ENCODE peak calls at places on chromosome 15, in eight cellular contexts. Q is heart left ventricle; H is natural killer cell; F is CD8-positive, alpha-beta T cell; X is foreskin keratinocyte; Y is right lobe of liver; O is upper lobe of right lung; M is A549. B is an unnamed sample.

GRCh38 chr15:84785053-84785452 is 32.1 kb upstream of the ALPK3 start:
- ATAC-seq in M (no peak), X (no peak), F (no peak), Q (no peak), O (no peak), H (peak; percentile 18), Y (no peak), B (no peak)

GRCh38 chr15:88428805-88429605 is 38.2 kb downstream of the MRPL46 start:
- ATAC-seq in F (no peak), M (no peak), H (no peak), Q (no peak), Y (no peak), O (peak; percentile 12), X (no peak), B (no peak)

GRCh38 chr15:76668900-76669299 is 236.2 kb downstream of the SCAPER start:
- ATAC-seq in F (no peak), Q (no peak), H (no peak), Y (no peak), M (no peak), O (no peak), X (no peak), B (no peak)

GRCh38 chr15:88954431-88955277 is 41.5 kb upstream of the MFGE8 start:
- ATAC-seq in O (peak; percentile 14), X (no peak), H (no peak), F (no peak), Y (no peak), M (peak; percentile 27), Q (peak; percentile 78), B (no peak)

GRCh38 chr15:85837881-85838280 is 43.2 kb upstream of the KLHL25 start:
- ATAC-seq in Y (no peak), F (no peak), X (no peak), H (no peak), M (no peak), O (no peak), Q (no peak), B (no peak)

GRCh38 chr15:101176625-101177024 is 75.2 kb downstream of the CHSY1 start:
- ATAC-seq in Y (peak; percentile 56), Q (peak; percentile 60), X (no peak), M (peak; percentile 37), O (no peak), F (no peak), H (no peak), B (no peak)

GRCh38 chr15:34239151-34239761 is 14.4 kb downstream of the EMC4 start:
- ATAC-seq in M (peak; percentile 89), Q (no peak), Y (no peak), O (no peak), H (no peak), F (no peak), X (peak; percentile 97), B (no peak)

GRCh38 chr15:85455851-85456250 is 75.4 kb downstream of the AKAP13 start:
- ATAC-seq in F (no peak), M (no peak), H (no peak), O (no peak), Y (no peak), Q (no peak), X (no peak), B (no peak)

GRCh38 chr15:67050062-67050461 is 15.3 kb upstream of the SMAD3 start:
- ATAC-seq in M (peak; percentile 0), Q (peak; percentile 15), Y (no peak), H (no peak), O (peak; percentile 40), F (no peak), X (no peak), B (peak; percentile 64)

GRCh38 chr15:95761742-95762141 is 568.8 kb upstream of the NR2F2 start:
- ATAC-seq in Q (no peak), O (no peak), M (no peak), X (no peak), F (no peak), H (no peak), Y (no peak), B (no peak)

GRCh38 chr15:66721501-66721937 is 19.5 kb downstream of the SMAD6 start:
- ATAC-seq in Q (no peak), Y (no peak), O (no peak), M (peak; percentile 30), F (no peak), H (no peak), X (peak; percentile 56), B (no peak)

GRCh38 chr15:77475898-77476297 is 55.2 kb downstream of the HMG20A start:
- ATAC-seq in F (no peak), X (no peak), H (no peak), Q (no peak), Y (no peak), O (no peak), M (no peak), B (no peak)

GRCh38 chr15:94306700-94307650 is 75.6 kb downstream of the MCTP2 start:
- ATAC-seq in H (peak; percentile 53), F (peak; percentile 74), X (no peak), Y (no peak), Q (no peak), O (peak; percentile 48), M (no peak), B (no peak)

DNA sequence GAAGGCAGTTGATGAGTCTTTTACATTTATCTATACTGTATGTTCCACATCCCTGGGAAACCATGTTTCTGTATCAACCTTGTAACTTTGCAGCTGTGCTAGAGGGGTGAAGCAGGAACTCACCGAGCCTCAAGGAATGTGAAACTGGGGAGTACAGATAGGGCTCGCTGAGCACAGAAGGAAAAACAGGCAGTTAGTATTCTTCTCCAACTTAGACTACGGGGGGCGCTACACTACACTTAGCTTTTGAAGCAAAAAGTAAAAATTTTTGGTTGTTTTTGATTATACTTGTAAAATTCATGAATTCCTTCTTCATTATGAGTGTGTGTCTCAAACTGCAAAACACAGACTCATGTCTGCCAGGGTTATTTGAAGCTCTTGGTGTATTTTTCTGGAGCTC is 132.7 kb upstream of the RGMA start:
- ATAC-seq in M (no peak), H (no peak), Q (no peak), F (no peak), Y (no peak), O (no peak), X (no peak), B (no peak)
- TF ChIP-seq CTCF in M (no peak), H (no peak), Q (no peak), F (no peak), Y (no peak), O (no peak), X (no peak), B (no peak)

GRCh38 chr15:90895571-90896117 is 7.5 kb upstream of the MAN2A2 start:
- ATAC-seq in Q (peak; percentile 10), H (no peak), X (peak; percentile 37), Y (peak; percentile 50), M (peak; percentile 76), F (no peak), O (peak; percentile 35), B (no peak)
- TF ChIP-seq CTCF in Q (no peak), H (no peak), X (peak; percentile 22), Y (no peak), M (no peak), F (no peak), O (no peak), B (no peak)

DNA sequence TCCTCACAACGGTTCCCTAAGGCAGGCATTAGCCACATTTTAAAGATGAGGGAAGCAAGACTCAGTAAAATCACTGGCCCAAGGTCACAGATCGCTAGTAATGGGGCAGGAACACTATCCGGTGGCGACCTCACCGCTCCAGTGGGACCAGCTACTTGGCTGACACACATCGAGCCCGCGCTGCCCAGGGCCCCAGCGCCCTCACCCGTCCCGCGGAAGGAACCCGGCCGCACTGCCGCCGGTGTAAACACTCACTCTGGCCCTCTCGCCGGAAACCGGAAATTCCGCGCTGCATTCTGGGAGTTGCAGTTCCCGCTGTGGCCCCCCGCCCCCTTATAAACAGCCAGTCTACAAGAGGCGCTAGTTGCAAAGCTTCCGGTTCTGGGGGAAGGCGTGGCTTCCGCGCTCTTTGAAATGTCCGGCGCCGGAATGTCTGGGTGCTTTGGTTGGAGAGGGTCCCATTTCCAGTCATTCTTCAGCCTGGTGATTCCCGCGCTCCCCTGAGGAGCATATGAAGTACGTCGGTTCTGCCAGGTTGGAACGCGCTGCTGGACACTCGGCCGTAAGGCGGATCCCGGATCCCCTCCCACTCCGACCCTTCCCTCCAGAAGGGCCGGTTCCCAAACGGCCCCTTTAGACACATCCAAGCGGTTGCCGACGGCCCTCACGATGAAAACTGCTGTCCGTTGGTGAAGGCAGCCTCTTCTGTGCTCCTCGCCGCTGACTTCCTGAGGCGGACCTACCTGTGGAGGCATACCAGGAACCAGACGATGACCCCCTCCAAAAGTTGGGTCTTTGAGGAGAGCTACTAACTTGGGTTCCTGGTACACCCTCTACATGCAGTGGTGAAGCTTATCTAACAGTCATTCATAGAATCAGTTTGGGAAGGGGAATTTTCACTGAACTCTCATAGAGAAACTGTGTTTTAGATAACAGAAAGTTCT is at the start of gene UBL7:
- ATAC-seq in Y (peak; percentile 99), F (peak; percentile 98), Q (peak; percentile 100), H (peak; percentile 98), M (peak; percentile 99), O (peak; percentile 99), X (peak; percentile 93), B (peak; percentile 97)
- TF ChIP-seq CTCF in Y (peak; percentile 53), F (no peak), Q (peak; percentile 19), H (no peak), M (no peak), O (peak; percentile 24), X (peak; percentile 60), B (peak; percentile 3)

DNA sequence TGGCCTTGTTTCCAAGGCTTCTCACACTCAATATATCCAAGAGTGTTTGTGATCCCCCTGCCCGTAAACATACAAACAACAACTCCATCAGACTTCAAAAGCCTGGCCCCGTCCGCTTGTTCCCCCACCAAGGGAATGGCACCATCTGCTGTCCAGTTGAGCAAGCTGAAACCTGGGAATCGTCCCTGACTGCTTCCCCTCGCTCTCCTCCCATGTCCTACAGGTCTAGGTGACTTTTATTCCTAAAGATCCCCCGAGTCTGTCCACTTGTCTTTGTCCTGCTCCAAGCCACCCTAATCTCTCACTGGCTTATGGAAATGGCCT is 27.9 kb upstream of the FAM174B start:
- ATAC-seq in M (peak; percentile 90), Q (peak; percentile 57), X (no peak), F (no peak), H (no peak), Y (peak; percentile 92), O (peak; percentile 70), B (peak; percentile 4)
- TF ChIP-seq CTCF in M (peak; percentile 56), Q (peak; percentile 22), X (no peak), F (no peak), H (no peak), Y (peak; percentile 83), O (peak; percentile 42), B (peak; percentile 61)

DNA sequence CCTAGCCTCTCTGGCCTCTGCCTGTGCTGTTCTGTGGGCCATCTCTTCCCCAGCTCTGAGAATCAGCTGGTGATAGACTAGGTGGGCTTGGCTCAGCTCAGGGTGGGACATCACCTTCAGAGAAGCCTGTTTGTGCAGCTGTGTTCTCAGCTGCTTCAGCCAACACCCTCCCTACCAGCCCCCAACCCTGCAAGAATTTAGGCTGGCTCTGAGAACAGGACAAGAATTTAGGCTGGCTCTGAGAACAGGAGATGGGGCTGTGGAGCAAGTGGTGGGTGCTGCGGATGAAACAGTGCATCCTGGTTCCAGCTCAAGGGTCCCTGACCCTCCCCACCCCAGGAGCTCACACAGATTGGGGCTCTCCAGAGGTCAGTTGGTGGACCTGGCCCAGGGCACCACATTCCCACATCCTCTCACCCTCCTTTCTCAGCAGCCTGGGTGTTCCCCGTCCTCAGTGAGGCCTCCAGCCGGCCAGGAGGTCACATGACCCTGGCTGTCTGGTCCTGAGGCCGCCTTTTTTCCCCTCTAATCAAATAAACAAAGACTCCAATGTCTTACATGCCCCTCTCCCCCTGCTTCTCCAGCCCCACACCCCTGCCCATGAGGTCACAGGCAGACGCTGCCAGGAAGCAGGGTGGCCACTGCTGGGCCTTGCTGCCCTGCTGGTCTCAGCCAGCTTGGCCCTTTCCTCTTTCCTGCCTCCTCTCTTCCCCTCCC is 14.9 kb downstream of the PLEKHO2 start:
- ATAC-seq in H (peak; percentile 30), X (no peak), M (peak; percentile 63), Q (peak; percentile 71), O (peak; percentile 51), F (no peak), Y (peak; percentile 11), B (peak; percentile 67)
- TF ChIP-seq CTCF in H (no peak), X (no peak), M (no peak), Q (no peak), O (no peak), F (no peak), Y (no peak), B (no peak)

B was measured in gastroesophageal sphincter.